ENCODE peak calls at places on chromosomes 12 and 14, in seven cellular contexts. One of them, this sample, is unnamed.

GRCh38 chr14:92310776-92311375 is 12.1 kb upstream of the SLC24A4 start:
- DNase-seq in skeletal muscle cell: no peak
- DNase-seq in neural progenitor cell: no peak
- DNase-seq in Panc1: no peak
- DNase-seq in breast epithelium: no peak
- DNase-seq in keratinocyte: no peak
- DNase-seq in MM.1S: no peak
- DNase-seq in this sample: no peak

GRCh38 chr14:103022669-103023044 is 34.7 kb downstream of the CDC42BPB start:
- DNase-seq in skeletal muscle cell: no peak
- DNase-seq in neural progenitor cell: no peak
- DNase-seq in Panc1: no peak
- DNase-seq in breast epithelium: no peak
- DNase-seq in keratinocyte: no peak
- DNase-seq in MM.1S: no peak
- DNase-seq in this sample: no peak

GRCh38 chr12:4939418-4940023 is 29.8 kb downstream of the KCNA1 start:
- DNase-seq in skeletal muscle cell: no peak
- DNase-seq in neural progenitor cell: no peak
- DNase-seq in Panc1: no peak
- DNase-seq in breast epithelium: no peak
- DNase-seq in keratinocyte: no peak
- DNase-seq in MM.1S: no peak
- DNase-seq in this sample: no peak

GRCh38 chr14:104597576-104597975 is 7.0 kb downstream of the TMEM179 start:
- DNase-seq in skeletal muscle cell: no peak
- DNase-seq in neural progenitor cell: no peak
- DNase-seq in Panc1: no peak
- DNase-seq in breast epithelium: no peak
- DNase-seq in keratinocyte: no peak
- DNase-seq in MM.1S: no peak
- DNase-seq in this sample: no peak

GRCh38 chr12:56521590-56522371 is at the start of gene RBMS2:
- DNase-seq in skeletal muscle cell: peak; percentile 80
- DNase-seq in neural progenitor cell: peak; percentile 90
- DNase-seq in Panc1: no peak
- DNase-seq in breast epithelium: peak; percentile 89
- DNase-seq in keratinocyte: peak; percentile 58
- DNase-seq in MM.1S: peak; percentile 61
- DNase-seq in this sample: peak; percentile 8

GRCh38 chr12:93451423-93452158 is 9.8 kb upstream of the UBE2N start:
- DNase-seq in skeletal muscle cell: no peak
- DNase-seq in neural progenitor cell: no peak
- DNase-seq in Panc1: no peak
- DNase-seq in breast epithelium: no peak
- DNase-seq in keratinocyte: no peak
- DNase-seq in MM.1S: no peak
- DNase-seq in this sample: no peak

GRCh38 chr14:69354383-69355154 is 43.5 kb downstream of the ERH start:
- DNase-seq in skeletal muscle cell: no peak
- DNase-seq in neural progenitor cell: no peak
- DNase-seq in Panc1: no peak
- DNase-seq in breast epithelium: no peak
- DNase-seq in keratinocyte: no peak
- DNase-seq in MM.1S: peak; percentile 87
- DNase-seq in this sample: peak; percentile 86

GRCh38 chr12:23556661-23557060 is 392.8 kb downstream of the SOX5 start:
- DNase-seq in skeletal muscle cell: no peak
- DNase-seq in neural progenitor cell: no peak
- DNase-seq in Panc1: no peak
- DNase-seq in breast epithelium: no peak
- DNase-seq in keratinocyte: no peak
- DNase-seq in MM.1S: no peak
- DNase-seq in this sample: no peak

GRCh38 chr14:102584871-102585869 is 7.3 kb upstream of the RCOR1 start:
- DNase-seq in skeletal muscle cell: no peak
- DNase-seq in neural progenitor cell: peak; percentile 95
- DNase-seq in Panc1: no peak
- DNase-seq in breast epithelium: no peak
- DNase-seq in keratinocyte: no peak
- DNase-seq in MM.1S: no peak
- DNase-seq in this sample: no peak

GRCh38 chr14:88195676-88196075 is 127.4 kb downstream of the KCNK10 start:
- DNase-seq in skeletal muscle cell: no peak
- DNase-seq in neural progenitor cell: peak; percentile 70
- DNase-seq in Panc1: no peak
- DNase-seq in breast epithelium: no peak
- DNase-seq in keratinocyte: no peak
- DNase-seq in MM.1S: no peak
- DNase-seq in this sample: no peak

GRCh38 chr12:13038491-13039161 is 5.6 kb upstream of the FAM234B start:
- DNase-seq in skeletal muscle cell: peak; percentile 71
- DNase-seq in neural progenitor cell: no peak
- DNase-seq in Panc1: no peak
- DNase-seq in breast epithelium: no peak
- DNase-seq in keratinocyte: no peak
- DNase-seq in MM.1S: no peak
- DNase-seq in this sample: no peak

GRCh38 chr12:23376238-23376637 is 573.2 kb downstream of the SOX5 start:
- DNase-seq in skeletal muscle cell: no peak
- DNase-seq in neural progenitor cell: peak; percentile 11
- DNase-seq in Panc1: no peak
- DNase-seq in breast epithelium: no peak
- DNase-seq in keratinocyte: no peak
- DNase-seq in MM.1S: peak; percentile 56
- DNase-seq in this sample: no peak

GRCh38 chr12:131438874-131439273 is 272.0 kb upstream of the SFSWAP start:
- DNase-seq in skeletal muscle cell: no peak
- DNase-seq in neural progenitor cell: peak; percentile 30
- DNase-seq in Panc1: no peak
- DNase-seq in breast epithelium: no peak
- DNase-seq in keratinocyte: no peak
- DNase-seq in MM.1S: no peak
- DNase-seq in this sample: no peak

GRCh38 chr14:40218282-40218941 is 786.2 kb upstream of the FBXO33 start:
- DNase-seq in skeletal muscle cell: no peak
- DNase-seq in neural progenitor cell: no peak
- DNase-seq in Panc1: no peak
- DNase-seq in breast epithelium: no peak
- DNase-seq in keratinocyte: no peak
- DNase-seq in MM.1S: peak; percentile 17
- DNase-seq in this sample: no peak

GRCh38 chr12:74890237-74890599 is 319.4 kb downstream of the KCNC2 start:
- DNase-seq in skeletal muscle cell: peak; percentile 73
- DNase-seq in neural progenitor cell: no peak
- DNase-seq in Panc1: peak; percentile 59
- DNase-seq in breast epithelium: no peak
- DNase-seq in keratinocyte: peak; percentile 84
- DNase-seq in MM.1S: peak; percentile 33
- DNase-seq in this sample: peak; percentile 25

GRCh38 chr12:67302162-67302561 is 33.0 kb downstream of the CAND1 start:
- DNase-seq in skeletal muscle cell: peak; percentile 0
- DNase-seq in neural progenitor cell: no peak
- DNase-seq in Panc1: no peak
- DNase-seq in breast epithelium: no peak
- DNase-seq in keratinocyte: no peak
- DNase-seq in MM.1S: no peak
- DNase-seq in this sample: no peak

GRCh38 chr12:8156845-8157244 is at the start of gene ZNF705A:
- DNase-seq in skeletal muscle cell: peak; percentile 39
- DNase-seq in neural progenitor cell: no peak
- DNase-seq in Panc1: no peak
- DNase-seq in breast epithelium: no peak
- DNase-seq in keratinocyte: no peak
- DNase-seq in MM.1S: no peak
- DNase-seq in this sample: no peak

GRCh38 chr14:105588236-105588860 is 62.0 kb downstream of the TMEM121 start:
- DNase-seq in skeletal muscle cell: no peak
- DNase-seq in neural progenitor cell: no peak
- DNase-seq in Panc1: no peak
- DNase-seq in breast epithelium: no peak
- DNase-seq in keratinocyte: no peak
- DNase-seq in MM.1S: no peak
- DNase-seq in this sample: no peak

GRCh38 chr14:29587046-29587445 is 340.6 kb downstream of the PRKD1 start:
- DNase-seq in skeletal muscle cell: no peak
- DNase-seq in neural progenitor cell: no peak
- DNase-seq in Panc1: no peak
- DNase-seq in breast epithelium: no peak
- DNase-seq in keratinocyte: no peak
- DNase-seq in MM.1S: no peak
- DNase-seq in this sample: no peak

GRCh38 chr14:29587761-29588160 is 339.9 kb downstream of the PRKD1 start:
- DNase-seq in skeletal muscle cell: no peak
- DNase-seq in neural progenitor cell: no peak
- DNase-seq in Panc1: no peak
- DNase-seq in breast epithelium: no peak
- DNase-seq in keratinocyte: no peak
- DNase-seq in MM.1S: no peak
- DNase-seq in this sample: no peak

GRCh38 chr14:29580763-29581162 is 346.9 kb downstream of the PRKD1 start:
- DNase-seq in skeletal muscle cell: no peak
- DNase-seq in neural progenitor cell: no peak
- DNase-seq in Panc1: no peak
- DNase-seq in breast epithelium: no peak
- DNase-seq in keratinocyte: no peak
- DNase-seq in MM.1S: no peak
- DNase-seq in this sample: no peak

DNA sequence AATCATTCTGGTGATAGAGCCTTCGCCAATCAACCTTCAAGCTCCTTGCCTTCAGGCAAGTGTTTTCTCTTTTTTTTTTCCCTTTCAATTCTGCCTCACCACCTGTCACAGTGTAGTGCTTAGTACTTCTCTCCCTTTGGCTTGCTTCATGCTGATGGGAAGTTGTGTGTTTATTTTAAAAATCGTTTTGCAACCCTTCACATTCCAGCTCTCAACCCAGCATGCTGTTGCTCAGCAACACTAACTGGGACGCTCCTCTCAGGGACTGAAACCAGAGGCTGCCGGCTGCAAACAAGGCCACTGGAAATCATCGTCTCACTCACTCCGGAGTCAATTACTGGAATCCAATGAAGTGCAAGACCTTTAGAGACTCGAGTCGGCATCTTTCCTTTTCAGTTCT is 342.7 kb downstream of the PRKD1 start:
- DNase-seq in skeletal muscle cell: peak; percentile 62
- DNase-seq in neural progenitor cell: peak; percentile 58
- DNase-seq in Panc1: no peak
- DNase-seq in breast epithelium: no peak
- DNase-seq in keratinocyte: no peak
- DNase-seq in MM.1S: no peak
- DNase-seq in this sample: no peak
- H3K4me3 ChIP-seq in skeletal muscle cell: no peak overlapping the region
- H3K4me3 ChIP-seq in neural progenitor cell: no peak overlapping the region
- H3K4me3 ChIP-seq in Panc1: no peak overlapping the region
- H3K4me3 ChIP-seq in breast epithelium: no peak overlapping the region
- H3K4me3 ChIP-seq in keratinocyte: no peak overlapping the region
- H3K4me3 ChIP-seq in MM.1S: no peak overlapping the region
- H3K4me3 ChIP-seq in this sample: no peak overlapping the region

GRCh38 chr12:104929926-104930325 is 28.2 kb downstream of the SLC41A2 start:
- DNase-seq in skeletal muscle cell: no peak
- DNase-seq in neural progenitor cell: no peak
- DNase-seq in Panc1: no peak
- DNase-seq in breast epithelium: no peak
- DNase-seq in keratinocyte: no peak
- DNase-seq in MM.1S: no peak
- DNase-seq in this sample: no peak

GRCh38 chr12:104930388-104931326 is 27.4 kb downstream of the SLC41A2 start:
- DNase-seq in skeletal muscle cell: peak; percentile 43
- DNase-seq in neural progenitor cell: no peak
- DNase-seq in Panc1: no peak
- DNase-seq in breast epithelium: no peak
- DNase-seq in keratinocyte: no peak
- DNase-seq in MM.1S: no peak
- DNase-seq in this sample: peak; percentile 68

GRCh38 chr12:104933128-104933527 is 25.0 kb downstream of the SLC41A2 start:
- DNase-seq in skeletal muscle cell: no peak
- DNase-seq in neural progenitor cell: no peak
- DNase-seq in Panc1: no peak
- DNase-seq in breast epithelium: no peak
- DNase-seq in keratinocyte: no peak
- DNase-seq in MM.1S: no peak
- DNase-seq in this sample: no peak

GRCh38 chr12:104928036-104928770 is 29.9 kb downstream of the SLC41A2 start:
- DNase-seq in skeletal muscle cell: no peak
- DNase-seq in neural progenitor cell: no peak
- DNase-seq in Panc1: no peak
- DNase-seq in breast epithelium: no peak
- DNase-seq in keratinocyte: no peak
- DNase-seq in MM.1S: no peak
- DNase-seq in this sample: no peak

DNA sequence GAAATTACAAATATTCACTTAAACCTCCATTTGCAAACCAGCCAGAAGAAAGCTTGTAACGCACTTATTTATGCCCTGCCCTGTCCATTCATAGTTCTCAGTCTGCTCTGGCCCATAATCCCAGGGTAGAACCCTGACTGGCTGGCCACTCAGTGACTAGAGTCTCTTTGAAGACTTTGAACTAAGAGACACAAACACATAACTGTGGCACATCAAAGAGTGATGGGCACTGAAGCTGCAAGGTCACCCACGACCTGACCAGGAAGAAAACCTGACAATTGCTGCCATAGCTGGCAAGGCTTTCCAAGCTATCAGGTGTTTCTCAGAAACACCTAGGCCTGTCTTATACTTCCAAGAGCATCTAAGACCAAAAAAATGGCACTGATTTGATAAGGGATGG is 28.7 kb downstream of the SLC41A2 start:
- DNase-seq in skeletal muscle cell: no peak
- DNase-seq in neural progenitor cell: no peak
- DNase-seq in Panc1: no peak
- DNase-seq in breast epithelium: no peak
- DNase-seq in keratinocyte: no peak
- DNase-seq in MM.1S: no peak
- DNase-seq in this sample: no peak
- H3K4me3 ChIP-seq in skeletal muscle cell: no peak overlapping the region
- H3K4me3 ChIP-seq in neural progenitor cell: no peak overlapping the region
- H3K4me3 ChIP-seq in Panc1: no peak overlapping the region
- H3K4me3 ChIP-seq in breast epithelium: no peak overlapping the region
- H3K4me3 ChIP-seq in keratinocyte: no peak overlapping the region
- H3K4me3 ChIP-seq in MM.1S: no peak overlapping the region
- H3K4me3 ChIP-seq in this sample: no peak overlapping the region

GRCh38 chr14:77123381-77124344 is 17.9 kb downstream of the ZDHHC22 start:
- DNase-seq in skeletal muscle cell: no peak
- DNase-seq in neural progenitor cell: no peak
- DNase-seq in Panc1: no peak
- DNase-seq in breast epithelium: peak; percentile 77
- DNase-seq in keratinocyte: peak; percentile 63
- DNase-seq in MM.1S: no peak
- DNase-seq in this sample: no peak
- H3K4me3 ChIP-seq in skeletal muscle cell: no peak overlapping the region
- H3K4me3 ChIP-seq in neural progenitor cell: peak overlapping the region; percentile 73
- H3K4me3 ChIP-seq in Panc1: no peak overlapping the region
- H3K4me3 ChIP-seq in breast epithelium: no peak overlapping the region
- H3K4me3 ChIP-seq in keratinocyte: no peak overlapping the region
- H3K4me3 ChIP-seq in MM.1S: no peak overlapping the region
- H3K4me3 ChIP-seq in this sample: no peak overlapping the region

DNA sequence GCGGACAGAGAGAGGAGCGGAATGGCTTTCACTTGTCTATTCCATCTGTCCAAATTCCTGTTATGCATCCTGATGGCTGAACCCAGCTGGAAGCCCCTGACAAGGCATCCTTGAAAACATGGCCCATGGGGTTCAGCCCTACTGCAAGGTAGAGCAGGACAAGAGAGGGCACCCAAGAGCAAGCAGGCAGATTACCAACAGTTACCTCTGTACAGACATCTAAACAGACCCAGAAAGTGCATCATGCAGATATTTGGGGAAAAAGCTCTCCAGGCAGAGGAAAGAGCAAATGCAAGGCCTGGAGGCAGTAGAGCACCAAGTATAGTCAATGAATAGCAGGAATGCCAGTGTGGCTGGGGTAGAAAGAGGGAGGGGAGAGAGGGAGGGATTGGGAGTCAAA is 407.5 kb downstream of the PCNX1 start:
- DNase-seq in skeletal muscle cell: no peak
- DNase-seq in neural progenitor cell: no peak
- DNase-seq in Panc1: no peak
- DNase-seq in breast epithelium: no peak
- DNase-seq in keratinocyte: no peak
- DNase-seq in MM.1S: no peak
- DNase-seq in this sample: no peak
- H3K4me3 ChIP-seq in skeletal muscle cell: no peak overlapping the region
- H3K4me3 ChIP-seq in neural progenitor cell: no peak overlapping the region
- H3K4me3 ChIP-seq in Panc1: no peak overlapping the region
- H3K4me3 ChIP-seq in breast epithelium: no peak overlapping the region
- H3K4me3 ChIP-seq in keratinocyte: no peak overlapping the region
- H3K4me3 ChIP-seq in MM.1S: no peak overlapping the region
- H3K4me3 ChIP-seq in this sample: no peak overlapping the region